ENCODE peak calls at places on chromosomes 6 and 20, in nine cellular contexts. L, A, Y, V, C, E, G, T and R are unnamed samples.
A peak's percentile ranks its signal among the peaks of the same experiment; 100 is the strongest.

GRCh38 chr6:39887692-39888450 is 46.4 kb downstream of the MOCS1 start:
- DNase-seq in V (peak; percentile 64), L (no peak), G (no peak), A (peak; percentile 18), E (peak; percentile 97), T (no peak), C (no peak), Y (no peak), R (peak; percentile 63)

GRCh38 chr6:113406051-113406695 is 451.0 kb upstream of the MARCKS start:
- DNase-seq in T (no peak), G (no peak), C (no peak), Y (no peak), V (no peak), A (no peak), L (no peak), E (no peak), R (no peak)

GRCh38 chr6:111829581-111829980 is 43.7 kb downstream of the FYN start:
- DNase-seq in C (no peak), E (no peak), Y (no peak), V (no peak), L (no peak), G (no peak), A (no peak), T (no peak), R (no peak)

GRCh38 chr20:49482173-49482572 is 295 bp downstream of the KCNB1 start:
- DNase-seq in C (no peak), L (no peak), Y (no peak), G (no peak), E (no peak), A (peak; percentile 13), T (no peak), V (no peak), R (no peak)

GRCh38 chr6:157386454-157386853 is 5.5 kb downstream of the ZDHHC14 start:
- DNase-seq in Y (no peak), T (no peak), E (no peak), L (no peak), V (no peak), A (no peak), G (no peak), C (no peak), R (no peak)

GRCh38 chr20:62371588-62372041 is 4.5 kb upstream of the LAMA5 start:
- DNase-seq in L (no peak), Y (no peak), A (no peak), T (no peak), G (no peak), V (no peak), C (no peak), E (no peak), R (no peak)

GRCh38 chr6:136783021-136783420 is 9.3 kb downstream of the MAP3K5 start:
- DNase-seq in A (no peak), T (no peak), C (no peak), E (no peak), Y (no peak), V (no peak), G (no peak), L (no peak), R (no peak)

GRCh38 chr20:22385602-22386299 is 198.6 kb downstream of the FOXA2 start:
- DNase-seq in G (no peak), L (no peak), E (peak; percentile 43), T (no peak), A (peak; percentile 45), C (no peak), V (no peak), Y (no peak), R (no peak)

GRCh38 chr6:23213193-23213592 is 643.8 kb downstream of the HDGFL1 start:
- DNase-seq in A (no peak), C (no peak), E (peak; percentile 16), V (no peak), Y (no peak), L (no peak), T (no peak), G (no peak), R (no peak)